ENCODE peak calls at places on chromosomes 13 and 19, in eight cellular contexts. T, K, O, J, N, W, V and E are unnamed samples.

GRCh38 chr19:5691930-5692784 is 2.1 kb downstream of the RPL36 start:
- DNase-seq in T (no peak), K (peak; percentile 46), O (no peak), J (no peak), N (no peak), W (no peak), V (no peak), E (no peak)

GRCh38 chr19:39554701-39555311 is 14.8 kb upstream of the EID2 start:
- DNase-seq in T (no peak), K (no peak), O (no peak), J (no peak), N (no peak), W (no peak), V (no peak), E (no peak)

GRCh38 chr13:94318418-94318817 is 161.1 kb downstream of the DCT start:
- DNase-seq in T (no peak), K (no peak), O (no peak), J (no peak), N (no peak), W (no peak), V (no peak), E (no peak)

GRCh38 chr13:94731028-94731427 is 18.7 kb upstream of the SOX21 start:
- DNase-seq in T (no peak), K (no peak), O (no peak), J (no peak), N (no peak), W (no peak), V (no peak), E (no peak)

GRCh38 chr13:104954210-104954609 is 1581.3 kb downstream of the EFNB2 start:
- DNase-seq in T (no peak), K (no peak), O (no peak), J (no peak), N (no peak), W (no peak), V (no peak), E (no peak)

GRCh38 chr19:52943134-52943883 is 19.4 kb downstream of the ZNF816 start:
- DNase-seq in T (no peak), K (no peak), O (no peak), J (no peak), N (no peak), W (no peak), V (no peak), E (no peak)

GRCh38 chr13:30159446-30159839 is 147.9 kb downstream of the KATNAL1 start:
- DNase-seq in T (no peak), K (no peak), O (no peak), J (no peak), N (no peak), W (no peak), V (no peak), E (no peak)

GRCh38 chr13:41916173-41916954 is 44.5 kb downstream of the VWA8 start:
- DNase-seq in T (peak; percentile 28), K (no peak), O (no peak), J (no peak), N (no peak), W (no peak), V (no peak), E (no peak)

GRCh38 chr13:54162069-54162468 is 1133.5 kb downstream of the OLFM4 start:
- DNase-seq in T (no peak), K (no peak), O (no peak), J (no peak), N (no peak), W (no peak), V (no peak), E (no peak)
- TF ChIP-seq CTCF in T (no peak), K (no peak), O (no peak), J (peak; percentile 45), N (no peak), W (peak; percentile 44), V (no peak), E (no peak)

GRCh38 chr19:11254662-11255061 is 7.7 kb downstream of the DOCK6 start:
- DNase-seq in T (no peak), K (no peak), O (no peak), J (no peak), N (no peak), W (no peak), V (no peak), E (no peak)
- TF ChIP-seq CTCF in T (no peak), K (no peak), O (no peak), J (no peak), N (no peak), W (peak; percentile 28), V (no peak), E (no peak)

GRCh38 chr19:3253270-3253669 is 28.8 kb downstream of the CELF5 start:
- DNase-seq in T (no peak), K (no peak), O (no peak), J (no peak), N (no peak), W (no peak), V (no peak), E (no peak)
- TF ChIP-seq CTCF in T (no peak), K (no peak), O (no peak), J (no peak), N (no peak), W (no peak), V (no peak), E (no peak)

DNA sequence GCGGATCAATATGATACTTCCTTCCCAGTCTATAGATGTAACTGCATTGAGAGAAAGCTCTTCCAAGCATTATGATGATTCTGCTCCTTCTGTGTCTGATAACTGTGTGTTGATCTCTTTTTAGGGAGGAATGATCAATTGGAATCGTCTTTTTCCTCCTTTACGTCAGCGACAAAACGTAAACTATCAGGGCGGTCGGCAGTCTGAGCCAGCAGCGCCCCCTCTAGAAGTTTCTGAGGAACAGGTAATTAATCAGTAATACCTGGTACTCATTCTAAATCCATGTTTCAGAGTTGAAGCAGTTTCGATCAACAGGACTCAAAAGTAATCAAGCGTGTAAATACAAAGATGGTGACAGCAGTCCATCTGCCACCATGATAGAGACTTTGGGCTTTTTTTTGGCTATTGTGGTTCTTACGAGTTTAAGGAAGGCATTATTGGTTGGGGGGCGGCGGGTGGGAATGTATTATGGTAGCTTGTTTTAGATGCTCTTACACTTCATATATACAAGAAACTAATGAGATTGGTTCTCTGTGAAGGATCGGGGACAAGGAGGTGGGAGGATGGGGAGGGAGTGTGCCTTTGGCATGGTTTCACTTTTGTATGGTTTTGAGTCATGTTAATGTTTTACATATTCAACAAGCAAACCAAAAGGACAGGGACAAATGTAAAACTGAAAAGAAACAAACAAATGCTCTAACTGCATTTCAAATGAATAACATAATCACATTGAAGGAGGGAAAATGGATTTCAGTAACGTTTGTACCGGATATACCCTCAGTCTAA is 60.7 kb upstream of the GPR183 start:
- DNase-seq in T (no peak), K (no peak), O (no peak), J (no peak), N (no peak), W (no peak), V (no peak), E (no peak)
- TF ChIP-seq CTCF in T (no peak), K (no peak), O (no peak), J (no peak), N (no peak), W (no peak), V (no peak), E (no peak)